ENCODE peak calls at places on chromosome 19, in six cellular contexts. D, S, I, O, V and R are unnamed samples.

GRCh38 chr19:7811989-7812388 is 18.0 kb upstream of the EVI5L start:
- DNase-seq in V (no peak), D (no peak), S (no peak), O (no peak), I (peak), R (no peak)

GRCh38 chr19:45262570-45262969 is 11.5 kb downstream of the MARK4 start:
- DNase-seq in I (no peak), D (no peak), V (no peak), O (no peak), S (no peak), R (no peak)

GRCh38 chr19:15280915-15281683 is 48.9 kb upstream of the EPHX3 start:
- DNase-seq in D (no peak), O (peak), I (peak), S (peak), V (peak), R (no peak)

GRCh38 chr19:18415177-18415867 is 3.9 kb upstream of the SSBP4 start:
- DNase-seq in I (no peak), D (peak), S (no peak), V (peak), O (no peak), R (no peak)

GRCh38 chr19:54433697-54434096 is 15.3 kb upstream of the LENG8 start:
- DNase-seq in I (no peak), O (no peak), S (no peak), V (no peak), D (no peak), R (no peak)

GRCh38 chr19:46728693-46729339 is 11.9 kb upstream of the PRKD2 start:
- DNase-seq in O (peak), V (peak), I (peak), S (no peak), D (peak), R (peak)

GRCh38 chr19:23470873-23471555 is 75.7 kb upstream of the ZNF91 start:
- DNase-seq in I (no peak), O (no peak), S (no peak), V (no peak), D (no peak), R (no peak)

GRCh38 chr19:54426291-54426918 is 11.1 kb downstream of the TTYH1 start:
- DNase-seq in V (no peak), O (peak), I (no peak), D (no peak), S (no peak), R (no peak)

GRCh38 chr19:12756150-12756883 is 4.7 kb downstream of the BEST2 start:
- DNase-seq in O (no peak), D (no peak), V (no peak), I (no peak), S (no peak), R (no peak)

GRCh38 chr19:53333071-53333465 is 481 bp upstream of the ZNF845 start:
- DNase-seq in I (no peak), V (no peak), D (peak), O (no peak), S (peak), R (peak)

GRCh38 chr19:47755762-47756626 is 10.6 kb downstream of the NOP53 start:
- DNase-seq in I (no peak), V (no peak), S (no peak), O (no peak), D (no peak), R (no peak)

GRCh38 chr19:18699403-18700054 is 16.0 kb downstream of the CRTC1 start:
- DNase-seq in D (no peak), O (no peak), I (no peak), S (no peak), V (no peak), R (no peak)

GRCh38 chr19:17553256-17553655 is 2.2 kb upstream of the COLGALT1 start:
- DNase-seq in V (peak), I (peak), D (no peak), O (no peak), S (peak), R (no peak)

GRCh38 chr19:18339703-18340102 is 695 bp upstream of the PGPEP1 start:
- DNase-seq in V (no peak), I (no peak), O (peak), D (peak), S (no peak), R (no peak)

GRCh38 chr19:47019431-47020041 is at the start of gene NPAS1:
- DNase-seq in D (peak), O (no peak), V (no peak), I (no peak), S (no peak), R (no peak)

GRCh38 chr19:48999481-49000325 is 6.0 kb downstream of the RUVBL2 start:
- DNase-seq in I (peak), D (peak), S (peak), O (peak), V (peak), R (peak)

GRCh38 chr19:13051581-13052165 is 51.0 kb downstream of the LYL1 start:
- DNase-seq in I (peak), S (no peak), D (peak), V (peak), O (peak), R (peak)

GRCh38 chr19:30049844-30050667 is 108.0 kb downstream of the URI1 start:
- DNase-seq in V (peak), D (no peak), S (no peak), I (no peak), O (no peak), R (no peak)

GRCh38 chr19:35347171-35347929 is at the start of gene FFAR1:
- DNase-seq in O (no peak), S (no peak), V (no peak), I (no peak), D (no peak), R (no peak)

GRCh38 chr19:35120492-35120891 is 4.9 kb downstream of the FXYD3 start:
- DNase-seq in O (peak), D (no peak), S (peak), V (peak), I (peak), R (no peak)

GRCh38 chr19:13037161-13037560 is 41.9 kb downstream of the NFIX start:
- DNase-seq in D (no peak), S (no peak), I (peak), O (no peak), V (peak), R (no peak)

GRCh38 chr19:33304760-33305647 is 2.7 kb upstream of the CEBPA start:
- DNase-seq in S (no peak), D (no peak), V (no peak), I (no peak), O (no peak), R (no peak)

GRCh38 chr19:54660967-54661366 is 1.8 kb upstream of the LILRB4 start:
- DNase-seq in S (no peak), O (no peak), D (no peak), V (no peak), I (no peak), R (no peak)

GRCh38 chr19:46776927-46777911 is 11.2 kb downstream of the SLC1A5 start:
- DNase-seq in V (no peak), D (no peak), I (no peak), O (peak), S (no peak), R (no peak)

GRCh38 chr19:8578642-8579265 is 1.5 kb upstream of the MYO1F start:
- DNase-seq in O (peak), D (peak), S (peak), I (peak), V (peak), R (peak)

GRCh38 chr19:11652492-11652891 is 55.2 kb downstream of the ZNF627 start:
- DNase-seq in O (no peak), V (no peak), D (no peak), S (no peak), I (no peak), R (no peak)

GRCh38 chr19:55308281-55308680 is 16.9 kb downstream of the TMEM150B start:
- DNase-seq in S (no peak), I (no peak), O (no peak), V (no peak), D (no peak), R (no peak)

GRCh38 chr19:5237190-5237780 is 103.3 kb downstream of the PTPRS start:
- DNase-seq in I (no peak), D (no peak), V (no peak), O (no peak), S (no peak), R (no peak)

GRCh38 chr19:33348301-33349010 is 25.1 kb upstream of the CEBPG start:
- DNase-seq in D (no peak), V (no peak), I (no peak), S (no peak), O (no peak), R (no peak)

GRCh38 chr19:16394111-16394510 is 69.5 kb downstream of the KLF2 start:
- DNase-seq in V (no peak), I (no peak), O (no peak), D (no peak), S (no peak), R (no peak)

GRCh38 chr19:15836345-15836594 is 20.8 kb upstream of the OR10H1 start:
- DNase-seq in D (no peak), O (no peak), S (no peak), V (peak), I (no peak), R (no peak)

DNA sequence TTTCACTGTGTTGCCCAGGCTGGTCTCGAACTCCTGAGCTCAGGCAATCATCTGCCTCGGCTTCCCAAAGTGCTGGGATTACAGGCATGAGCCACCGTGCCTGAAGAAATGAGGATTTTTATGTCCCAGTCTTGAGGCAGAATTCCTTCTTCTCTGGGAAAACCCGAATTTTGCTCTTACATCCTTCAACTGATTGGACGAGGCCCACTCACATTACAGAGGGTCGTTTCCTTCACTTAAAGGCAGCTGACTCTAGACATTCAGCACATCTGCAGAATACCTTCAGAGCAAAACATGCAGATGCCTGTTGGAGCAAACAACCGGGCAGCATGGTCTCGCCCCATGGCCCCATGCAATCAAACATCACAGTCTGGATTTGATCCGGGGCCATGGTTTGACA is 36.3 kb upstream of the NFIC start:
- DNase-seq in D (no peak), O (no peak), S (no peak), V (no peak), I (no peak), R (no peak)
- TF ChIP-seq CTCF in D (no peak), O (no peak), S (no peak), V (no peak), I (no peak), R (no peak)

GRCh38 chr19:739998-740715 is 10.8 kb upstream of the MISP start:
- DNase-seq in O (no peak), I (no peak), V (no peak), D (no peak), S (no peak), R (no peak)

GRCh38 chr19:742540-743075 is 8.3 kb upstream of the MISP start:
- DNase-seq in I (no peak), D (no peak), V (no peak), O (no peak), S (no peak), R (no peak)

GRCh38 chr19:738509-739128 is 12.3 kb upstream of the MISP start:
- DNase-seq in I (no peak), S (no peak), O (no peak), D (no peak), V (no peak), R (no peak)

GRCh38 chr19:743168-743687 is 7.7 kb upstream of the MISP start:
- DNase-seq in I (no peak), D (no peak), O (peak), V (peak), S (no peak), R (no peak)

DNA sequence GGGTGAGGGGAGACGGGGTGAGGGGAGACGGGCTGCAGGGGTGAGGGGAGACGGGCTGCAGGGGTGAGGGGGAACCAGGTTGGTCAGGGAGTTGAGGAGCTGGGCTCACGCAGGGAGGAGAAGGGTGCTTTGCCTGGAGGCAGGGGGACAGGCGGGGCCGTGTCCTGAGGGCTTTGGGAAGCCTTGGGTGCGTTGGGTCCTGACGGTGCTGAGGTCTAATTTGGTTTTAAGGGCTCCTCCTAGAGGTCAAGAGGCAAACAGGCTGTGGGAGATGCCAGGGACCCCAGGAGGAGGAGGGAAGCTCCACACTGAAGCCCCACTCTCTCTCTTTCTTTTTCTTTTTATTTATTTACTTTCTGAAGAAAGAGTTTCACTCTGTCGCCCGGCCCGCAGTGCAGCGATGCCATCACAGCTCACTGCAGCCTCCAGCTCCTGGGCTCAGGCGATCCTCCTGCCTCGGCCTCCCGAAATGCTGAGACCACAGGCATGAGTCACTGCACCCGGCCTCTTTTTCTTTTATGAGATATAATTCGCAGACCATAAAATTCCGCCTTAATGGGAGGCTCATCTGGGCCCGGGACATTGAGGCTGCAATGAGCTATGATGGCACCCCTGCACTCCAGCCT is 9.3 kb upstream of the MISP start:
- DNase-seq in V (no peak), I (no peak), O (no peak), S (no peak), D (no peak), R (no peak)
- TF ChIP-seq CTCF in V (no peak), I (no peak), O (no peak), S (peak), D (peak), R (no peak)

GRCh38 chr19:43124360-43124759 is 41.9 kb upstream of the PSG2 start:
- DNase-seq in O (no peak), S (no peak), D (no peak), I (no peak), V (no peak), R (no peak)
- TF ChIP-seq CTCF in O (no peak), S (no peak), D (no peak), I (peak), V (no peak), R (no peak)

DNA sequence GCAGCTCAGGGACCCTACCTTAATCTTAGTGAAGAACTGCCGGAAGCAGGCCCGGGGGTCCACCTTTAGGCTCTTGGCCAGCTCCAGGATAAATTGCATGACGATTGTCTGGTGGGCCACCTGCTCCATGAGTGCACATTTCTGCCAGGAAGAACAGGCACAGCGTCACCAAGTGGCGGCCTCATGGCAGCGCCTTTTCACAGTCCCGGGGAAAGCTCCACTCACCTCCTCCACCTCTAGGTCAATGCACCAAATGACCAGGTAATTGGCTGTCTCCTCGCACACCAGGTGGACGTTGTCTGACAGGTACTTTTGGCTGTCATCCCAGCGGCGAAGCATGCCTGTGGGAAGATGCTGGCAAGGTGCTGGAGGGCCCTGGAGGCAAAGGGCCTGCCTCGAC is 8.3 kb downstream of the CDC37 start:
- DNase-seq in V (no peak), O (no peak), S (no peak), I (no peak), D (no peak), R (no peak)
- TF ChIP-seq CTCF in V (no peak), O (no peak), S (no peak), I (no peak), D (no peak), R (no peak)

GRCh38 chr19:6774821-6775707 is 2.6 kb downstream of the VAV1 start:
- DNase-seq in S (no peak), D (no peak), O (no peak), I (no peak), V (peak), R (no peak)
- TF ChIP-seq CTCF in S (no peak), D (no peak), O (no peak), I (no peak), V (no peak), R (no peak)

GRCh38 chr19:57389730-57390598 is at the start of gene ZNF548:
- DNase-seq in I (peak), D (peak), V (peak), S (peak), O (peak), R (peak)
- TF ChIP-seq CTCF in I (peak), D (no peak), V (peak), S (no peak), O (no peak), R (peak)

GRCh38 chr19:3945838-3946237 is 13.0 kb downstream of the NMRK2 start:
- DNase-seq in S (no peak), O (no peak), V (peak), D (no peak), I (no peak), R (no peak)
- TF ChIP-seq CTCF in S (no peak), O (no peak), V (no peak), D (no peak), I (no peak), R (no peak)

DNA sequence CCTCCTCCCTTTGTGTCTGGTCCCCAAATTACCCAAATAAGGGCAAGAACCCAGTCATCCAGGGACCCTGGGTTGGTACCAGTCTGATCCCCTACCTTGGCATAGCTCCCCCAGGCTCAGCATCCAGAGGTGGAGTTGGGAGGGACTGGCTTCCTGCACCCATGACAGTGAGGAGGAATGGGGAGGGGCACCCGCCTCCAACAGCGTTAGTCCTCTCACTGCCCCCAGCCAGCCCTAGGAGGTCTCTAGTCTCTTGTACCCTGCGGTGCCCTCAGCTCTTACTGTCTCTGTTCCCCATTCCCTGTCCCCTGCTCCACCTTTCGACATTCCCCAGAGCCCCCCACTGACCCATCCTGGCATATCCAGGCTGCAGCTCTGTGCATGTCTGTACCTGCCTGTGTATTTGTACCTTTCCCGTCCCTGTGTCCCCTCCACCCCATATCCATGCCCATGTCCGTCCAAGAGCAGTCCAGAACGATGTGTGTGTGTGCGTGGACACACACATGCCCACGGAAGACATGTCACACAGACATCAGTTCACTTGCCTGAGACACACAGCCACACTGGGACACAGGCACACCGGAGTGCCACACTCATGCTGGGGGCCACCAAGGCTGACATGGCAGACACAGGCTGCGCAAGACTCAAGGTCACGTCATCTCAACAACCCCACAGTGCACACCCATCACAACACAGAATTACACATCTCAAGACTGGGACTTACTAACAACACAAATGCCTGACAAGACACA is 17.8 kb downstream of the ERFL start:
- DNase-seq in S (no peak), O (no peak), I (no peak), D (no peak), V (no peak), R (no peak)
- TF ChIP-seq CTCF in S (no peak), O (no peak), I (no peak), D (no peak), V (no peak), R (no peak)

DNA sequence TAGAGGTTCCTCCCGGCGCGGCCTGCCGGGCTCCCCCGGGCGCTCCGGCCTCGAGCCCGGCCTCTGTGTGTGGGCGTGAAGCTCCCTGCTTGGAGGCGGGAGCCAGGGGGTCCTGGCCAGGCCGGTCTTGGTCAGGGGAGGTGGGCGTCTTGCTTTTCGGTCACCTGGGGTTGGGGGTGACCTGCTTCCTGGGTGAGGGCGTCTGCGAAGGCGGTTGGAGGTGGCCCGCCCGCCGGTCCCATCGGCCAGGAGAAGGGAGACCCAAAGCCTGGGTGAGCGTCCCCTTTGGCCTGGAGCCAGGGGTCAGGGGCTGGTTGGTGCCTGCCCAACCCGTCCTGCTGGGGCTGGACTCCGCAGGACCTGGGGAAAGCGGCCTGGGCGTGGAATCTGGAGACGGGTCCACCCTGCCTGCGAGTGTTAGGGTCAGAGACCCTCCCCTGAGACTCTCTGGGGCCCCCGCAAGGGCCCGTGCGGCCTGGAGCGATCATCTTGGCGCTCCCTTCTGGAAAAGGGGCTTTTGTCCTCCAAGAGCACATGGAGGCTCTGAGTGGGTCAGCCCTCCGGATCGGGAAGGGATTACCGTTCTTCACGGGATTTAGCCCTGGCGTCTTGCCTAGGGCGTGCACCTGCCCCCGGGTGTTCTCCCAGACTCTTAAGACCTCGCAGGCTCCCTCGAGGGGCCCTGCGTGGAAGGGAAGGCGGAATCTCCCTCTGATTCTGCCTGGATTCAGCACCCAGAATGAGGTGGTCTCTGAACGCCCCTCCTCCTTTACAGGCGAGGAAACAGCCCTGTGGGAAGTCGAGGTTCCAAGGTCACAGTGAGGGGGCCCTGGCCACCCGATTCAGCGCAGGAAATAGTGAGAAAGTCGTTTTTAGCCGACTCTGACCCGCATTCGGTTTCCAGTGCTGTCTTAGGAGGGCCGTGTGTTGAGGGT is 762 bp downstream of the BSG start:
- DNase-seq in O (peak), D (peak), S (no peak), I (peak), V (peak), R (no peak)
- TF ChIP-seq CTCF in O (no peak), D (no peak), S (no peak), I (no peak), V (no peak), R (no peak)